ENCODE peak calls at places on chromosomes 11 and 22, in four cellular contexts. P is NCI-H2081; V is stimulated activated effector memory CD8-positive, alpha-beta T cell treated with anti-CD3 and anti-CD28 coated beads, Interleukin-12 subunit alpha, Interleukin-12 subunit beta, amount 100 ng/mL, for 72 hours; W is hypothalamus. N is an unnamed sample.

GRCh38 chr22:41285820-41286638 is at the start of gene RANGAP1:
- DNase-seq in W (peak), P (peak), V (peak), N (peak)

GRCh38 chr22:39718921-39719320 is 148.4 kb downstream of the CACNA1I start:
- DNase-seq in V (no peak), W (no peak), P (no peak), N (no peak)

GRCh38 chr22:42367980-42368378 is 64.2 kb downstream of the NFAM1 start:
- DNase-seq in W (no peak), P (no peak), V (no peak), N (no peak)

GRCh38 chr22:23218867-23219251 is 38.5 kb downstream of the BCR start:
- DNase-seq in P (no peak), W (no peak), V (no peak), N (peak)

GRCh38 chr11:37177721-37178120 is 579.7 kb upstream of the RAG2 start:
- DNase-seq in V (no peak), P (no peak), W (no peak), N (no peak)

GRCh38 chr11:76598426-76598839 is 72.1 kb downstream of the LRRC32 start:
- DNase-seq in V (no peak), W (no peak), P (no peak), N (no peak)

GRCh38 chr11:108500721-108501120 is 2.5 kb upstream of the POGLUT3 start:
- DNase-seq in V (no peak), P (no peak), W (no peak), N (no peak)

GRCh38 chr22:43090130-43090789 is 1.1 kb upstream of the TTLL1 start:
- DNase-seq in V (no peak), P (peak), W (peak), N (peak)

GRCh38 chr11:7490054-7490453 is 4.7 kb downstream of the OLFML1 start:
- DNase-seq in P (no peak), V (no peak), W (no peak), N (no peak)

GRCh38 chr11:46948378-46949131 is 12.0 kb downstream of the CSTPP1 start:
- DNase-seq in W (no peak), V (no peak), P (no peak), N (peak)

GRCh38 chr11:824292-824880 is 3.3 kb upstream of the CRACR2B start:
- DNase-seq in W (peak), V (no peak), P (peak), N (peak)

GRCh38 chr11:63985812-63986155 is 454 bp upstream of the OTUB1 start:
- DNase-seq in V (peak), P (no peak), W (no peak), N (no peak)

GRCh38 chr11:123841189-123841588 is 35.0 kb upstream of the OR6M1 start:
- DNase-seq in P (no peak), V (no peak), W (no peak), N (no peak)

GRCh38 chr11:80899381-80899780 is 1458.6 kb upstream of the TENM4 start:
- DNase-seq in V (no peak), W (no peak), P (no peak), N (no peak)